ENCODE peak calls at places on chromosomes 4 and X, in ten cellular contexts. I is hepatocyte, P is endothelial cell of umbilical vein, T is HCT116, S is PC-9, Y is GM23248, E is keratinocyte, H is IMR-90, V is neural progenitor cell, C is astrocyte. O is an unnamed sample. For H3K27me3 and H4K20me1, the result is how much of the 10 kb centered on the place peaks cover.

GRCh38 chr4:127355738-127356137 is 277.0 kb upstream of the INTU start:
- DNase-seq in C (no peak), V (no peak), E (no peak), H (no peak), S (no peak), I (no peak), P (no peak), Y (peak), T (no peak), O (no peak)

GRCh38 chr4:56434599-56435000 is 815 bp downstream of the PPAT start:
- DNase-seq in H (peak), S (peak), C (peak), I (no peak), Y (peak), T (no peak), V (peak), E (no peak), P (peak), O (no peak)

GRCh38 chr4:3121110-3121509 is 46.6 kb downstream of the HTT start:
- DNase-seq in S (no peak), V (no peak), C (no peak), H (no peak), I (no peak), E (no peak), P (no peak), T (no peak), Y (no peak), O (no peak)

GRCh38 chrX:37862851-37863250 is 15.5 kb upstream of the DYNLT3 start:
- DNase-seq in S (no peak), I (no peak), T (no peak), H (no peak), Y (no peak), C (no peak), P (no peak), V (no peak), E (no peak), O (no peak)

GRCh38 chr4:134708616-134709015 is 507.0 kb upstream of the PABPC4L start:
- DNase-seq in C (no peak), V (no peak), T (no peak), Y (no peak), P (no peak), I (no peak), H (no peak), S (no peak), E (no peak), O (no peak)

GRCh38 chrX:27186671-27187070 is 276.5 kb downstream of the PPP4R3C start:
- DNase-seq in T (peak), H (peak), V (peak), C (no peak), S (peak), P (peak), Y (peak), I (peak), E (no peak), O (peak)

GRCh38 chr4:28225005-28225404 is 1364.4 kb downstream of the STIM2 start:
- DNase-seq in Y (peak), I (peak), C (peak), H (peak), T (peak), P (peak), S (no peak), E (no peak), V (peak), O (peak)

GRCh38 chr4:108624263-108625056 is 4.1 kb downstream of the RPL34 start:
- DNase-seq in H (no peak), T (no peak), P (no peak), V (no peak), C (no peak), S (no peak), Y (no peak), E (no peak), I (no peak), O (no peak)

GRCh38 chr4:8771258-8771590 is 100.4 kb downstream of the HMX1 start:
- DNase-seq in E (no peak), T (no peak), V (no peak), H (no peak), Y (no peak), C (no peak), I (no peak), S (no peak), P (no peak), O (no peak)

GRCh38 chrX:53071604-53072417 is 10.4 kb upstream of the TSPYL2 start:
- DNase-seq in Y (peak), S (no peak), I (peak), C (peak), P (peak), E (peak), V (peak), T (peak), H (peak), O (peak)

GRCh38 chr4:96056346-96056934 is 216.5 kb downstream of the PDHA2 start:
- DNase-seq in T (no peak), I (no peak), E (no peak), P (no peak), H (no peak), Y (no peak), C (no peak), S (no peak), V (peak), O (no peak)

GRCh38 chr4:43374352-43374751 is 481.8 kb downstream of the GRXCR1 start:
- DNase-seq in H (peak), T (no peak), P (no peak), C (peak), S (no peak), V (no peak), Y (no peak), E (no peak), I (no peak), O (no peak)

GRCh38 chr4:98794565-98795205 is 134.2 kb downstream of the EIF4E start:
- DNase-seq in I (peak), S (peak), T (no peak), Y (peak), E (peak), C (peak), V (no peak), P (no peak), H (peak), O (no peak)

GRCh38 chrX:40573763-40574162 is 7.0 kb upstream of the ATP6AP2 start:
- DNase-seq in E (no peak), S (no peak), Y (peak), T (no peak), I (no peak), P (peak), C (no peak), V (no peak), H (peak), O (peak)

GRCh38 chrX:47572773-47573333 is 9.4 kb upstream of the TIMP1 start:
- DNase-seq in I (no peak), E (no peak), C (no peak), P (no peak), S (no peak), Y (no peak), H (no peak), V (no peak), T (no peak), O (peak)

GRCh38 chr4:31148990-31149389 is 428.8 kb downstream of the PCDH7 start:
- DNase-seq in H (no peak), I (no peak), V (no peak), P (no peak), E (no peak), T (no peak), S (no peak), C (no peak), Y (no peak), O (no peak)

GRCh38 chrX:65900850-65901844 is 138.7 kb downstream of the VSIG4 start:
- DNase-seq in Y (no peak), C (no peak), I (no peak), P (no peak), V (no peak), T (no peak), S (no peak), E (no peak), H (no peak), O (no peak)

GRCh38 chr4:153585021-153585420 is 99.1 kb upstream of the TLR2 start:
- DNase-seq in Y (peak), I (no peak), T (no peak), P (no peak), S (no peak), C (no peak), E (no peak), H (no peak), V (no peak), O (no peak)

GRCh38 chr4:80008971-80009370 is 64.1 kb downstream of the ANTXR2 start:
- DNase-seq in H (no peak), Y (no peak), V (no peak), S (no peak), T (no peak), C (no peak), E (no peak), I (no peak), P (no peak), O (no peak)

GRCh38 chrX:41382699-41383645 is 49.0 kb downstream of the DDX3X start:
- DNase-seq in E (no peak), P (no peak), H (peak), C (peak), T (peak), S (peak), I (peak), Y (peak), V (no peak), O (no peak)

GRCh38 chr4:155544547-155544946 is 122.1 kb upstream of the GUCY1A1 start:
- DNase-seq in T (no peak), E (no peak), H (no peak), Y (no peak), V (no peak), P (no peak), S (no peak), C (no peak), I (no peak), O (peak)

GRCh38 chrX:48715066-48715465 is 18.5 kb downstream of the SUV39H1 start:
- DNase-seq in T (no peak), C (no peak), S (no peak), H (peak), Y (peak), P (no peak), E (no peak), V (no peak), I (no peak), O (no peak)

GRCh38 chr4:23819041-23819511 is 70.8 kb downstream of the PPARGC1A start:
- DNase-seq in S (no peak), P (no peak), E (no peak), I (peak), H (peak), Y (no peak), V (no peak), C (peak), T (no peak), O (no peak)

GRCh38 chr4:13922873-13923645 is 295.5 kb upstream of the BOD1L1 start:
- DNase-seq in P (no peak), I (no peak), H (peak), Y (no peak), E (no peak), C (no peak), V (no peak), T (no peak), S (no peak), O (no peak)

GRCh38 chr4:25654031-25654970 is 1.4 kb upstream of the SLC34A2 start:
- DNase-seq in V (peak), I (no peak), C (peak), E (no peak), S (no peak), T (no peak), Y (no peak), H (no peak), P (no peak), O (no peak)

GRCh38 chr4:164536829-164537228 is 217.1 kb upstream of the SMIM31 start:
- DNase-seq in I (peak), V (no peak), H (peak), P (no peak), C (peak), E (peak), T (peak), S (no peak), Y (peak), O (no peak)

GRCh38 chr4:20137176-20137575 is 114.5 kb upstream of the SLIT2 start:
- DNase-seq in I (no peak), V (no peak), S (no peak), T (no peak), P (no peak), Y (peak), E (no peak), C (peak), H (peak), O (no peak)

GRCh38 chr4:140603286-140603685 is 34.5 kb upstream of the UCP1 start:
- DNase-seq in Y (no peak), C (no peak), V (no peak), S (peak), H (no peak), P (no peak), T (no peak), E (no peak), I (no peak), O (no peak)

GRCh38 chr4:30945586-30945985 is 225.4 kb downstream of the PCDH7 start:
- DNase-seq in T (peak), I (no peak), V (no peak), E (no peak), C (peak), S (peak), Y (no peak), H (peak), P (peak), O (no peak)

GRCh38 chrX:9339603-9340569 is 125.0 kb upstream of the TBL1X start:
- DNase-seq in V (no peak), C (no peak), Y (peak), I (no peak), H (no peak), S (no peak), T (no peak), P (no peak), E (no peak), O (no peak)

GRCh38 chrX:118554511-118554910 is 58.9 kb downstream of the DOCK11 start:
- DNase-seq in T (no peak), H (no peak), E (no peak), C (no peak), P (no peak), V (no peak), S (no peak), Y (peak), I (no peak), O (no peak)

GRCh38 chr4:80492761-80493160 is 157.2 kb downstream of the CFAP299 start:
- DNase-seq in P (no peak), H (no peak), V (no peak), S (no peak), C (no peak), I (peak), T (no peak), E (no peak), Y (no peak), O (no peak)

GRCh38 chrX:148755111-148755510 is 254.7 kb downstream of the AFF2 start:
- DNase-seq in C (peak), P (no peak), V (no peak), S (no peak), Y (peak), T (no peak), H (no peak), E (no peak), I (no peak), O (no peak)

GRCh38 chr4:825969-826330 is at the start of gene CPLX1:
- DNase-seq in C (no peak), Y (peak), E (no peak), V (peak), S (no peak), T (no peak), I (peak), H (no peak), P (no peak), O (no peak)

GRCh38 chr4:182448281-182449151 is 205.3 kb downstream of the TENM3 start:
- DNase-seq in C (peak), V (peak), H (peak), T (peak), S (no peak), E (no peak), I (peak), P (peak), Y (peak), O (no peak)

GRCh38 chr4:3439391-3439790 is 2.4 kb upstream of the HGFAC start:
- DNase-seq in E (no peak), I (no peak), V (no peak), T (no peak), S (no peak), Y (no peak), P (no peak), C (no peak), H (no peak), O (no peak)

GRCh38 chr4:164012396-164013027 is 518.0 kb downstream of the TMA16 start:
- DNase-seq in P (no peak), V (peak), H (no peak), C (peak), Y (no peak), I (peak), S (no peak), E (no peak), T (peak), O (peak)

DNA sequence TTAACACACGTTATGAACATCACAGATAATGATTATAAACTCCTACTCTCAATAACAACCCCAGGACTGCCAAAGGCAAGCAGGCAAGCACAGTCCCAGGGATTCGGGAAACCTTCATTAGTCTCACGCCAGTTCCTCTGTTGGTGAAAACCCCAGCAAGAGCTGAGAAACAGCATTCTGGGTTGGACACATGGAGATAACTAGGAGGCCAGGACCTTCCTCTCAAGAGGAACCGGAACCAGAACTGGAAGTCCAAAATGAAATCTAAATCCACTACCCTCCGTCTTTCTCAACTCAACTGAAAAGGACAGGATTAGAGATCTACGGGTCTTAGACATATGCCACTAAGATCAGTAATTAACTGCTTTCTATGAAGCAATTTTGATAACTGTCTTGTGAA is 3.8 kb downstream of the VEGFC start:
- DNase-seq in S (no peak), Y (no peak), I (no peak), E (no peak), T (no peak), C (no peak), P (no peak), H (no peak), V (no peak), O (no peak)
- H2AFZ ChIP-seq in S (no peak), Y (no peak), I (no peak), E (no peak), T (no peak), C (no peak), P (no peak), H (no peak), V (no peak), O (no peak)

GRCh38 chr4:83197555-83198235 is 83.2 kb upstream of the PLAC8 start:
- DNase-seq in T (no peak), C (no peak), Y (no peak), I (no peak), V (no peak), P (no peak), E (no peak), S (no peak), H (no peak), O (no peak)
- H3K27me3 ChIP-seq in T (under half), C (under half), Y (under half), I (under half), V (under half), P (under half), E (under half), S (under half), H (under half), O (under half)

GRCh38 chr4:1898681-1899080 is 27.5 kb downstream of the NSD2 start:
- DNase-seq in H (no peak), C (no peak), I (no peak), T (no peak), V (peak), Y (no peak), E (no peak), P (no peak), S (no peak), O (peak)
- H4K20me1 ChIP-seq in H (half or more), C (half or more), I (under half), T (under half), V (half or more), Y (under half), E (under half), P (under half), S (under half), O (under half)

GRCh38 chrX:105869676-105870075 is 47.3 kb downstream of the NRK start:
- DNase-seq in I (no peak), H (peak), V (no peak), T (no peak), C (peak), S (no peak), P (no peak), Y (no peak), E (no peak), O (no peak)
- H2AFZ ChIP-seq in I (no peak), H (no peak), V (no peak), T (no peak), C (no peak), S (no peak), P (no peak), Y (no peak), E (no peak), O (no peak)

GRCh38 chr4:54225671-54226398 is 3.3 kb upstream of the PDGFRA start:
- DNase-seq in S (no peak), P (no peak), T (no peak), C (no peak), E (no peak), H (no peak), Y (peak), V (peak), I (peak), O (no peak)
- H3K27me3 ChIP-seq in S (under half), P (half or more), T (under half), C (under half), E (half or more), H (under half), Y (under half), V (half or more), I (under half), O (under half)

GRCh38 chr4:4535590-4535989 is 6.3 kb downstream of the STX18 start:
- DNase-seq in T (no peak), C (no peak), V (no peak), E (no peak), S (no peak), P (no peak), I (no peak), Y (no peak), H (no peak), O (no peak)
- H4K20me1 ChIP-seq in T (under half), C (half or more), V (under half), E (under half), S (under half), P (under half), I (under half), Y (under half), H (under half), O (under half)

GRCh38 chr4:121226362-121226761 is 62.2 kb upstream of the TNIP3 start:
- DNase-seq in C (no peak), S (no peak), I (no peak), V (peak), T (no peak), H (no peak), P (no peak), E (no peak), Y (no peak), O (no peak)
- H2AFZ ChIP-seq in C (no peak), S (no peak), I (no peak), V (no peak), T (no peak), H (no peak), P (no peak), E (no peak), Y (no peak), O (no peak)